ENCODE peak calls at places on chromosomes 3 and 15, in six cellular contexts. One of them, this sample, is unnamed.

GRCh38 chr3:13379191-13379830 is 40.8 kb downstream of the NUP210 start:
- DNase-seq in Peyer's patch: no peak
- DNase-seq in fibroblast of lung: peak
- DNase-seq in AG10803: peak
- DNase-seq in cardiac muscle cell: peak
- DNase-seq in dorsolateral prefrontal cortex: peak
- DNase-seq in this sample: peak

GRCh38 chr3:67605377-67605776 is 49.0 kb downstream of the SUCLG2 start:
- DNase-seq in Peyer's patch: no peak
- DNase-seq in cardiac muscle cell: peak
- DNase-seq in dorsolateral prefrontal cortex: no peak
- DNase-seq in AG10803: peak
- DNase-seq in fibroblast of lung: peak
- DNase-seq in this sample: no peak

GRCh38 chr3:78728406-78729145 is 1039.2 kb downstream of the ROBO1 start:
- DNase-seq in AG10803: peak
- DNase-seq in cardiac muscle cell: peak
- DNase-seq in fibroblast of lung: peak
- DNase-seq in dorsolateral prefrontal cortex: peak
- DNase-seq in Peyer's patch: peak
- DNase-seq in this sample: peak

GRCh38 chr3:121757087-121757811 is 7.7 kb upstream of the GOLGB1 start:
- DNase-seq in cardiac muscle cell: peak
- DNase-seq in AG10803: no peak
- DNase-seq in fibroblast of lung: peak
- DNase-seq in dorsolateral prefrontal cortex: no peak
- DNase-seq in Peyer's patch: no peak
- DNase-seq in this sample: no peak

GRCh38 chr15:37014137-37014536 is 86.2 kb downstream of the MEIS2 start:
- DNase-seq in fibroblast of lung: peak
- DNase-seq in AG10803: peak
- DNase-seq in cardiac muscle cell: peak
- DNase-seq in dorsolateral prefrontal cortex: no peak
- DNase-seq in Peyer's patch: no peak
- DNase-seq in this sample: no peak

GRCh38 chr3:104437131-104437750 is 929.5 kb upstream of the ALCAM start:
- DNase-seq in fibroblast of lung: peak
- DNase-seq in dorsolateral prefrontal cortex: no peak
- DNase-seq in AG10803: peak
- DNase-seq in Peyer's patch: no peak
- DNase-seq in cardiac muscle cell: peak
- DNase-seq in this sample: peak

GRCh38 chr15:71752604-71753289 is 57.6 kb upstream of the NR2E3 start:
- DNase-seq in dorsolateral prefrontal cortex: peak
- DNase-seq in fibroblast of lung: peak
- DNase-seq in AG10803: peak
- DNase-seq in Peyer's patch: peak
- DNase-seq in cardiac muscle cell: peak
- DNase-seq in this sample: peak

GRCh38 chr3:123256256-123256655 is 54.5 kb downstream of the SEC22A start:
- DNase-seq in fibroblast of lung: no peak
- DNase-seq in dorsolateral prefrontal cortex: no peak
- DNase-seq in AG10803: no peak
- DNase-seq in Peyer's patch: no peak
- DNase-seq in cardiac muscle cell: no peak
- DNase-seq in this sample: no peak

GRCh38 chr3:79729096-79729495 is 38.7 kb downstream of the ROBO1 start:
- DNase-seq in Peyer's patch: no peak
- DNase-seq in AG10803: no peak
- DNase-seq in fibroblast of lung: peak
- DNase-seq in cardiac muscle cell: peak
- DNase-seq in dorsolateral prefrontal cortex: no peak
- DNase-seq in this sample: peak

GRCh38 chr3:122186372-122186771 is 2.9 kb downstream of the CASR start:
- DNase-seq in fibroblast of lung: no peak
- DNase-seq in AG10803: no peak
- DNase-seq in cardiac muscle cell: no peak
- DNase-seq in Peyer's patch: no peak
- DNase-seq in dorsolateral prefrontal cortex: no peak
- DNase-seq in this sample: no peak

GRCh38 chr3:197183582-197183981 is 114.8 kb downstream of the DLG1 start:
- DNase-seq in AG10803: no peak
- DNase-seq in cardiac muscle cell: no peak
- DNase-seq in dorsolateral prefrontal cortex: peak
- DNase-seq in Peyer's patch: no peak
- DNase-seq in fibroblast of lung: no peak
- DNase-seq in this sample: no peak

GRCh38 chr3:55682461-55682860 is 195.4 kb upstream of the WNT5A start:
- DNase-seq in cardiac muscle cell: no peak
- DNase-seq in dorsolateral prefrontal cortex: no peak
- DNase-seq in fibroblast of lung: no peak
- DNase-seq in AG10803: no peak
- DNase-seq in Peyer's patch: no peak
- DNase-seq in this sample: no peak

GRCh38 chr15:29825205-29825604 is 2.9 kb upstream of the TJP1 start:
- DNase-seq in fibroblast of lung: peak
- DNase-seq in cardiac muscle cell: peak
- DNase-seq in dorsolateral prefrontal cortex: no peak
- DNase-seq in Peyer's patch: no peak
- DNase-seq in AG10803: peak
- DNase-seq in this sample: no peak

DNA sequence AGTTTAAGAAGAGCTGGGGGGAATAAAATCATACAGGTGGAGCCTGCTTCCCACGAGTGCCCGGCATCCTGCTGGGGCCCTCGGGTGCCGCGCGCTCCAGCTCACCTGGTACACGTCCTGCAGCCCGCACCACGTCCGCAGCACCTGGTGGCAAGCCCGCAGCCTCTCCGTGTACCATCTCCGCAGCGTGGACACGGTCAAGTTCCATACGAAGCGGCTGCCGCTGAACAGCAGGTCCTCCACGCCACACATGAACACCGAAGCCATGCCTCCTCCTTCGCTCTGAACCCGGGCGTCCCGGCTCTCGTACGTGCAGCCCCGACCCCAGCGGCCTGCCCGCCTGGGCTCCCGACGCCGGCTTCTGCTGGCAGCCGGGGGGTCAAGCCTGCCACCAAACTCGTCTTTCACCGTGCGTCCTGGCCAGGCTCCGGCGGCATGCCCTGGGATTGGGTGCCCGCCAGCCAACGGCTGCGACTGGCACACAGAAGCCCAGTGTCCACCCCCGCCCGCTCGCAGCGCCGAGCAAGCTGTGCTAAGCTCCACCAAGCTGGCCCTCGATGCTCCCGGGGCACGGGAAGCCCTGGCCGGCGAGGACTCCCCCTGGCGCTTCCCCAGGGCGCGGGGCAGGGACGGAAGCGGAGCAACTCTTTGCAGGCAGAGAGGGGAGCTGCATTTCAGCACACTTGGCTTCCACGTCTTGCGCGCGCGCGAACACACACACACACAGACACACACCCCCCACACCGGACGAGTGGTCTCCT is at the start of gene FRMD4B:
- DNase-seq in Peyer's patch: peak
- DNase-seq in dorsolateral prefrontal cortex: peak
- DNase-seq in fibroblast of lung: peak
- DNase-seq in AG10803: peak
- DNase-seq in cardiac muscle cell: peak
- DNase-seq in this sample: peak
- H3K4me3 ChIP-seq in Peyer's patch: peak
- H3K4me3 ChIP-seq in dorsolateral prefrontal cortex: peak
- H3K4me3 ChIP-seq in fibroblast of lung: peak
- H3K4me3 ChIP-seq in AG10803: peak
- H3K4me3 ChIP-seq in cardiac muscle cell: peak
- H3K4me3 ChIP-seq in this sample: peak

DNA sequence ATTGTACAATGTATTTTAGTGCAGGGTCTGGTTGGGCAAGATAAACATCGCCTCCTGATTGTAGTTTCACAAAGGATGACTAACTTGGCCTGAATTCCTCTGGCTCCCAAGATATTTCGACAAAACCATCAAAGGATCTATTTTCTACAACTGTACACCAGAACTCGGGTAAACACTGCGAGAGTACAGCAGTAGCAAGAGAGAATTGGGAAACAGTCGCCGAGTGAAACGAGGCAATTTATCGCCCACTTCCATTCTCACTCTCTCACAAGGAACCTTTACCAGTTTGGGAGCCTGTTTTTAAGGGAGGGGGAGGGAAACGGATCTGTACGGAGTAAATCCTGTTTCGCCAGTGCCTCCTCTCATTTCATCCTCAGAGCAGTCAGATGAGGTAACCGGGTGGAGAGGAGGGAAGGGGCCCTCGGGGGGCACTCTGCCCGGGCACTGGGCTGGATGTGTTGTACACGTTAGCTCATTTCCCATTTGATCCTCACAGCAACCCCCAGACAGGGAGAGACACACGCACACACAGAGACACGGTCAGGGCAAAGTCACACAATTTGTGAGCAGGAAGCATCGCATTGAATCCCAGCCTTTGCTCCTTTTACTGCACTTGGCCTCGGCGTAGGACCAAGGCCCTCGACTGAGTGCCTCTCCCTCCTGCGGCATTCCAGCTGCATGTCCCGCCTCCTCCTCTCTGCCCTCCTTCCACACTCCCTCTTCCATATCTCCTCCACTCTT is 120.1 kb downstream of the LIPC start:
- DNase-seq in cardiac muscle cell: peak
- DNase-seq in fibroblast of lung: peak
- DNase-seq in Peyer's patch: peak
- DNase-seq in dorsolateral prefrontal cortex: peak
- DNase-seq in AG10803: peak
- DNase-seq in this sample: peak
- H3K4me3 ChIP-seq in cardiac muscle cell: no peak
- H3K4me3 ChIP-seq in fibroblast of lung: peak
- H3K4me3 ChIP-seq in Peyer's patch: no peak
- H3K4me3 ChIP-seq in dorsolateral prefrontal cortex: peak
- H3K4me3 ChIP-seq in AG10803: peak
- H3K4me3 ChIP-seq in this sample: no peak

GRCh38 chr3:53846851-53847155 is 435 bp downstream of the IL17RB start:
- DNase-seq in Peyer's patch: no peak
- DNase-seq in AG10803: no peak
- DNase-seq in fibroblast of lung: no peak
- DNase-seq in dorsolateral prefrontal cortex: no peak
- DNase-seq in cardiac muscle cell: no peak
- DNase-seq in this sample: no peak
- H3K4me3 ChIP-seq in Peyer's patch: peak
- H3K4me3 ChIP-seq in AG10803: no peak
- H3K4me3 ChIP-seq in fibroblast of lung: peak
- H3K4me3 ChIP-seq in dorsolateral prefrontal cortex: peak
- H3K4me3 ChIP-seq in cardiac muscle cell: peak
- H3K4me3 ChIP-seq in this sample: peak

GRCh38 chr3:99396651-99397050 is 241.7 kb upstream of the COL8A1 start:
- DNase-seq in dorsolateral prefrontal cortex: no peak
- DNase-seq in Peyer's patch: no peak
- DNase-seq in AG10803: peak
- DNase-seq in fibroblast of lung: peak
- DNase-seq in cardiac muscle cell: no peak
- DNase-seq in this sample: no peak
- H3K4me3 ChIP-seq in dorsolateral prefrontal cortex: no peak
- H3K4me3 ChIP-seq in Peyer's patch: no peak
- H3K4me3 ChIP-seq in AG10803: no peak
- H3K4me3 ChIP-seq in fibroblast of lung: no peak
- H3K4me3 ChIP-seq in cardiac muscle cell: no peak
- H3K4me3 ChIP-seq in this sample: no peak

GRCh38 chr3:49416867-49417266 is 4.6 kb downstream of the TCTA start:
- DNase-seq in cardiac muscle cell: no peak
- DNase-seq in dorsolateral prefrontal cortex: no peak
- DNase-seq in AG10803: no peak
- DNase-seq in Peyer's patch: no peak
- DNase-seq in fibroblast of lung: no peak
- DNase-seq in this sample: no peak

GRCh38 chr3:49417516-49418120 is 4.7 kb downstream of the AMT start:
- DNase-seq in cardiac muscle cell: no peak
- DNase-seq in Peyer's patch: no peak
- DNase-seq in dorsolateral prefrontal cortex: no peak
- DNase-seq in AG10803: no peak
- DNase-seq in fibroblast of lung: no peak
- DNase-seq in this sample: no peak

GRCh38 chr3:49424816-49425215 is 2.5 kb upstream of the AMT start:
- DNase-seq in cardiac muscle cell: no peak
- DNase-seq in fibroblast of lung: no peak
- DNase-seq in Peyer's patch: no peak
- DNase-seq in dorsolateral prefrontal cortex: no peak
- DNase-seq in AG10803: no peak
- DNase-seq in this sample: no peak

GRCh38 chr3:49422379-49423248 is at the start of gene AMT:
- DNase-seq in fibroblast of lung: no peak
- DNase-seq in Peyer's patch: peak
- DNase-seq in cardiac muscle cell: peak
- DNase-seq in AG10803: no peak
- DNase-seq in dorsolateral prefrontal cortex: peak
- DNase-seq in this sample: no peak

GRCh38 chr3:49421890-49422378 is 339 bp downstream of the AMT start:
- DNase-seq in AG10803: no peak
- DNase-seq in Peyer's patch: peak
- DNase-seq in cardiac muscle cell: no peak
- DNase-seq in dorsolateral prefrontal cortex: no peak
- DNase-seq in fibroblast of lung: no peak
- DNase-seq in this sample: no peak
- H3K4me3 ChIP-seq in AG10803: no peak
- H3K4me3 ChIP-seq in Peyer's patch: no peak
- H3K4me3 ChIP-seq in cardiac muscle cell: peak
- H3K4me3 ChIP-seq in dorsolateral prefrontal cortex: peak
- H3K4me3 ChIP-seq in fibroblast of lung: no peak
- H3K4me3 ChIP-seq in this sample: peak

DNA sequence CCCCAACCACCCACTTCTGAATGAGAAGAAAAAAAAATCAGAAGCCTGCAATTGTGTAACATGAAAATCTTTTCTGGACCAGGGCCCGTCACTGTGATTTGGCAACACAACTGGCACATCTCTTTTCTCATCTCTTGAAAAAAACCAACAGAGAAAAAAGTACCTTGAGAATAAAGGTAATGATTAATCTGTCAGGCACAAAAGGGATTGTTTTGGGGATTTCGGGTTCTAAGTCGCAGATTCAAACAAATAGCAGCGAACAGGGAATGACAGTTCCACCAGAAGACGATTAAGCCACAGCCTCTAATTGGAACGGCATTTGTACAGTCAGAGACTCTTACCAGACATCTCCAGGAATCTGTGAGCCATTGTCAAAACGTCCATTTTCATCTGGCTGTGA is at the start of gene AQP9:
- DNase-seq in AG10803: peak
- DNase-seq in cardiac muscle cell: no peak
- DNase-seq in dorsolateral prefrontal cortex: no peak
- DNase-seq in fibroblast of lung: no peak
- DNase-seq in Peyer's patch: no peak
- DNase-seq in this sample: no peak
- H3K4me3 ChIP-seq in AG10803: no peak
- H3K4me3 ChIP-seq in cardiac muscle cell: no peak
- H3K4me3 ChIP-seq in dorsolateral prefrontal cortex: peak
- H3K4me3 ChIP-seq in fibroblast of lung: no peak
- H3K4me3 ChIP-seq in Peyer's patch: no peak
- H3K4me3 ChIP-seq in this sample: no peak

GRCh38 chr15:89399390-89400120 is 64.9 kb upstream of the POLG start:
- DNase-seq in fibroblast of lung: peak
- DNase-seq in Peyer's patch: no peak
- DNase-seq in dorsolateral prefrontal cortex: peak
- DNase-seq in AG10803: no peak
- DNase-seq in cardiac muscle cell: no peak
- DNase-seq in this sample: no peak
- H3K4me3 ChIP-seq in fibroblast of lung: peak
- H3K4me3 ChIP-seq in Peyer's patch: peak
- H3K4me3 ChIP-seq in dorsolateral prefrontal cortex: peak
- H3K4me3 ChIP-seq in AG10803: peak
- H3K4me3 ChIP-seq in cardiac muscle cell: peak
- H3K4me3 ChIP-seq in this sample: peak